ENCODE peak calls at places on chromosomes 13 and 19, in eight cellular contexts. C, X, Q, M, B, R, P and T are unnamed samples. For H3K4me1, the result is how much of the 10 kb centered on the place peaks cover.

GRCh38 chr19:10332158-10332964 is 968 bp downstream of the RAVER1 start:
- DNase-seq in R (no peak), B (no peak), C (no peak), P (no peak), Q (no peak), X (no peak), M (no peak), T (no peak)

GRCh38 chr19:27735314-27735713 is 1477.6 kb downstream of the UQCRFS1 start:
- DNase-seq in R (no peak), X (no peak), C (no peak), M (peak), Q (no peak), P (no peak), B (no peak), T (no peak)

GRCh38 chr13:112711528-112712265 is 21.9 kb downstream of the ATP11A start:
- DNase-seq in X (peak), R (peak), B (peak), C (peak), P (peak), M (peak), Q (peak), T (no peak)

GRCh38 chr13:112768795-112769411 is 79.1 kb downstream of the ATP11A start:
- DNase-seq in Q (no peak), M (no peak), R (no peak), P (no peak), C (no peak), B (no peak), X (no peak), T (no peak)

GRCh38 chr19:40266111-40266510 is 19.0 kb downstream of the AKT2 start:
- DNase-seq in B (no peak), R (no peak), P (no peak), X (no peak), M (no peak), Q (no peak), C (no peak), T (no peak)

GRCh38 chr13:94065741-94066140 is 413.7 kb downstream of the DCT start:
- DNase-seq in P (no peak), C (no peak), M (no peak), X (peak), R (no peak), B (no peak), Q (no peak), T (no peak)

GRCh38 chr19:44557933-44558332 is 28.5 kb upstream of the CEACAM20 start:
- DNase-seq in B (no peak), R (no peak), X (no peak), P (no peak), M (no peak), C (no peak), Q (no peak), T (no peak)

GRCh38 chr19:46617566-46618079 is 7.3 kb downstream of the PTGIR start:
- DNase-seq in P (no peak), M (no peak), X (no peak), C (no peak), R (no peak), Q (no peak), B (no peak), T (no peak)

GRCh38 chr19:23914402-23915286 is at the start of gene ZNF726:
- DNase-seq in P (peak), C (peak), Q (peak), B (peak), X (peak), M (peak), R (peak), T (peak)

GRCh38 chr13:28526876-28527275 is 31.9 kb upstream of the FLT1 start:
- DNase-seq in B (no peak), Q (no peak), M (no peak), R (no peak), X (no peak), P (no peak), C (no peak), T (no peak)

GRCh38 chr13:113997845-113998751 is 24.2 kb upstream of the C13orf46 start:
- DNase-seq in Q (peak), B (no peak), R (peak), P (peak), X (peak), M (peak), C (peak), T (no peak)

GRCh38 chr13:39321578-39321977 is 281.4 kb downstream of the LHFPL6 start:
- DNase-seq in Q (no peak), X (peak), M (peak), R (no peak), P (peak), B (no peak), C (no peak), T (no peak)
- H3K4me1 ChIP-seq in Q (under half), X (under half), M (under half), R (under half), P (under half), B (under half), C (under half), T (under half)

GRCh38 chr19:48668761-48669160 is 4.1 kb downstream of the NTN5 start:
- DNase-seq in B (no peak), Q (no peak), X (no peak), M (no peak), C (no peak), R (no peak), P (no peak), T (no peak)

GRCh38 chr19:48672994-48673393 is at the start of gene NTN5:
- DNase-seq in R (no peak), Q (no peak), B (no peak), M (no peak), C (no peak), X (no peak), P (no peak), T (no peak)

GRCh38 chr19:48669903-48670668 is 2.7 kb downstream of the NTN5 start:
- DNase-seq in Q (no peak), X (no peak), B (no peak), R (no peak), C (no peak), P (no peak), M (no peak), T (no peak)

GRCh38 chr19:48671456-48671995 is 1.3 kb downstream of the NTN5 start:
- DNase-seq in Q (no peak), X (no peak), B (no peak), P (no peak), R (no peak), M (no peak), C (no peak), T (no peak)

GRCh38 chr19:48670699-48671455 is 1.9 kb downstream of the NTN5 start:
- DNase-seq in Q (no peak), X (no peak), R (no peak), M (no peak), B (no peak), P (no peak), C (no peak), T (no peak)
- TF ChIP-seq CTCF in Q (no peak), X (no peak), R (no peak), M (no peak), B (no peak), P (no peak), C (no peak), T (no peak)

GRCh38 chr19:7394728-7395359 is 46.1 kb downstream of the ARHGEF18 start:
- DNase-seq in B (peak), M (peak), X (peak), R (peak), C (peak), P (peak), Q (peak), T (peak)

GRCh38 chr19:7395360-7395781 is 46.6 kb downstream of the ARHGEF18 start:
- DNase-seq in X (no peak), C (no peak), R (no peak), Q (no peak), M (no peak), B (no peak), P (no peak), T (no peak)

GRCh38 chr19:7397687-7398086 is 49.0 kb downstream of the ARHGEF18 start:
- DNase-seq in X (peak), R (no peak), Q (no peak), C (no peak), P (no peak), M (no peak), B (no peak), T (no peak)

GRCh38 chr19:7393934-7394508 is 45.3 kb downstream of the ARHGEF18 start:
- DNase-seq in Q (no peak), B (no peak), C (no peak), P (no peak), R (no peak), X (no peak), M (no peak), T (no peak)

GRCh38 chr19:7395793-7396192 is 47.1 kb downstream of the ARHGEF18 start:
- DNase-seq in X (no peak), C (no peak), M (no peak), R (no peak), B (no peak), Q (no peak), P (no peak), T (no peak)
- H3K4me1 ChIP-seq in X (under half), C (under half), M (under half), R (under half), B (half or more), Q (half or more), P (under half), T (under half)

DNA sequence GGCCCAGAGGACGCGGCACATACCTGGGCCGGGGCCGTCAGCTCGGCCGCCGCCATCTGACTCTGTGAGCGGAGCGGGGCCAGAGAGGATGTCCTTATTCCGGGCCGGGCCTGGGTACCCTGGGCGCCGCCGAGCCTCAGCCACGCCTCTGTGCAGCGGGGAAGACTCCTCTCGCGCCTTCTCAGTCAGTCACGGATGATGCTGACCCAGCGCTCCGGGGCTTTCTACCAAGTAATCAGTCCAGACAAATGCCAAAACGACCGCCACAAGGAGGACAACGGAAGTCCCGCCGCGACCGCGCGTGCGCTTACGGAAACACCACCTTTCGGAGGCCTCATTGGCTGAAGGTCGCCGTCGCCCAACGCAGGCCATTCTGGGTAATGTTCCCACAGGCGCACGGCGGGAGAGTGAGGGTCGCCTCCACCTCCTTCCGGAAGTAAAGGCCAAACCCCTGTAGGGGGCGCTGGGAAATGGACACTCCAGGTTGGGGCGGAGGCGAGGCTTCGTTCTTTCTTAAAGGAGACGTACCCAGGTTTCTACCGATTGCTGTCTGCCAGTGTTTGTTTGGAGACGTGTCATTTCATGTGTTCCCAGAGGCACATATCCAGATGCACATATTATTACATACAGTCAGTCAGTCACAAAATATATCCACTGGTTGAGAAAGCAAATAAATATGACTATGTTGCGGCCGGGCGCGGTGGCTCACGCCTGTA is at the start of gene ZNF256:
- DNase-seq in R (peak), B (peak), M (peak), P (peak), C (peak), X (peak), Q (peak), T (peak)
- TF ChIP-seq CTCF in R (peak), B (peak), M (peak), P (peak), C (peak), X (peak), Q (peak), T (peak)

DNA sequence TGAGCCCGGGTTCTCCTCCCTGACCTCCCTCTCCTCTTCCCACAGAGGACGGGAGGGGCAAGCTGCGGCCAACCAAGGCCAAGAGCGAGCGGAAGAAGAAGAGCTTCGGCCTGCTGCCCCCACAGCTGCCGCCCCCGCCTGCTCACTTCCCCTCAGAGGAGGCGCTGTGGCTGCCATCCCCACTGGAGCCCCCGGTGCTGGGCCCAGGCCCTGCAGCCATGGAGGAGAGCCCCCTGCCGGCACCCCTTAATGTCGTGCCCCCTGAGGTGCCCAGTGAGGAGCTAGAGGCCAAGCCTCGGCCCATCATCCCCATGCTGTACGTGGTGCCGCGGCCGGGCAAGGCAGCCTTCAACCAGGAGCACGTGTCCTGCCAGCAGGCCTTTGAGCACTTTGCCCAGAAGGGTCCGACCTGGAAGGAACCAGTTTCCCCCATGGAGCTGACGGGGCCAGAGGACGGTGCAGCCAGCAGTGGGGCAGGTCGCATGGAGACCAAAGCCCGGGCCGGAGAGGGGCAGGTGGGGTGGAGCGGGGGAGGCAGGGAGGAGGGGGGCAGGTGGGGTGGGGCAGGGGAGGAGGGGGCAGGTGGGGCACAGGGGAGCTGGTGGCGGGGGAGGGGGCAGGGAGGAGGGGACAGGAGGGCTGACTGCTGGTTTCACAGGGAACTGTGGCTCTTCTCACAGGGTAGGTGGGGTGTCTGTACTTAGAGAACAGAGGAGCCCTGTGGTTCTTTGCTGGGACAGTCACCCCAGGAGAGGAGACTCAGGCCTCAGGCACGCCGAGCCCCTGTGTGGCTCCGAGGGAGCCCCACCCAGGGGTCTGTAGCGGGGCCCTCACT is 162.3 kb downstream of the KDM4B start:
- DNase-seq in X (no peak), R (no peak), C (no peak), M (no peak), Q (no peak), B (no peak), P (no peak), T (no peak)
- H3K4me1 ChIP-seq in X (under half), R (under half), C (under half), M (under half), Q (half or more), B (under half), P (under half), T (under half)

GRCh38 chr19:39264306-39265290 is 3.6 kb upstream of the IFNL2 start:
- DNase-seq in M (no peak), B (no peak), R (no peak), P (no peak), Q (no peak), C (no peak), X (no peak), T (no peak)
- TF ChIP-seq CTCF in M (no peak), B (no peak), R (no peak), P (no peak), Q (no peak), C (no peak), X (no peak), T (no peak)

GRCh38 chr19:2783781-2784145 is 690 bp upstream of the SGTA start:
- DNase-seq in Q (no peak), R (no peak), P (no peak), M (no peak), C (no peak), X (no peak), B (no peak), T (no peak)

GRCh38 chr19:2785244-2786000 is at the start of gene THOP1:
- DNase-seq in P (peak), Q (peak), R (peak), X (peak), B (peak), M (peak), C (peak), T (peak)

GRCh38 chr19:2780284-2780683 is 2.8 kb downstream of the SGTA start:
- DNase-seq in X (no peak), B (no peak), M (no peak), P (no peak), Q (no peak), R (no peak), C (no peak), T (no peak)

GRCh38 chr19:2782936-2783780 is at the start of gene SGTA:
- DNase-seq in R (peak), B (peak), P (peak), C (peak), M (peak), Q (peak), X (peak), T (peak)

GRCh38 chr19:2782357-2782935 is 627 bp downstream of the SGTA start:
- DNase-seq in X (no peak), C (no peak), B (no peak), M (no peak), P (no peak), Q (no peak), R (no peak), T (no peak)
- H3K4me1 ChIP-seq in X (under half), C (under half), B (under half), M (half or more), P (under half), Q (under half), R (under half), T (under half)

GRCh38 chr19:29525901-29526729 is at the start of gene VSTM2B:
- DNase-seq in Q (no peak), P (no peak), X (no peak), C (no peak), M (no peak), R (no peak), B (no peak), T (no peak)
- TF ChIP-seq CTCF in Q (no peak), P (no peak), X (no peak), C (no peak), M (no peak), R (no peak), B (no peak), T (no peak)

GRCh38 chr13:27258637-27259377 is 7.4 kb downstream of the RPL21 start:
- DNase-seq in R (no peak), Q (no peak), P (no peak), C (no peak), M (no peak), B (no peak), X (no peak), T (no peak)

GRCh38 chr13:27259831-27260230 is 8.5 kb downstream of the RPL21 start:
- DNase-seq in M (no peak), Q (no peak), X (no peak), B (no peak), C (no peak), P (no peak), R (no peak), T (no peak)

GRCh38 chr13:27257233-27257568 is 5.8 kb downstream of the RPL21 start:
- DNase-seq in R (no peak), M (no peak), X (no peak), C (no peak), B (no peak), Q (no peak), P (no peak), T (no peak)

GRCh38 chr13:27261376-27261775 is 9.3 kb upstream of the RASL11A start:
- DNase-seq in P (no peak), X (no peak), Q (no peak), R (no peak), C (no peak), M (no peak), B (no peak), T (no peak)

GRCh38 chr13:27257648-27258253 is 6.4 kb downstream of the RPL21 start:
- DNase-seq in Q (no peak), R (no peak), X (no peak), B (no peak), C (no peak), P (no peak), M (no peak), T (no peak)
- H3K4me1 ChIP-seq in Q (under half), R (under half), X (under half), B (under half), C (under half), P (under half), M (under half), T (under half)

DNA sequence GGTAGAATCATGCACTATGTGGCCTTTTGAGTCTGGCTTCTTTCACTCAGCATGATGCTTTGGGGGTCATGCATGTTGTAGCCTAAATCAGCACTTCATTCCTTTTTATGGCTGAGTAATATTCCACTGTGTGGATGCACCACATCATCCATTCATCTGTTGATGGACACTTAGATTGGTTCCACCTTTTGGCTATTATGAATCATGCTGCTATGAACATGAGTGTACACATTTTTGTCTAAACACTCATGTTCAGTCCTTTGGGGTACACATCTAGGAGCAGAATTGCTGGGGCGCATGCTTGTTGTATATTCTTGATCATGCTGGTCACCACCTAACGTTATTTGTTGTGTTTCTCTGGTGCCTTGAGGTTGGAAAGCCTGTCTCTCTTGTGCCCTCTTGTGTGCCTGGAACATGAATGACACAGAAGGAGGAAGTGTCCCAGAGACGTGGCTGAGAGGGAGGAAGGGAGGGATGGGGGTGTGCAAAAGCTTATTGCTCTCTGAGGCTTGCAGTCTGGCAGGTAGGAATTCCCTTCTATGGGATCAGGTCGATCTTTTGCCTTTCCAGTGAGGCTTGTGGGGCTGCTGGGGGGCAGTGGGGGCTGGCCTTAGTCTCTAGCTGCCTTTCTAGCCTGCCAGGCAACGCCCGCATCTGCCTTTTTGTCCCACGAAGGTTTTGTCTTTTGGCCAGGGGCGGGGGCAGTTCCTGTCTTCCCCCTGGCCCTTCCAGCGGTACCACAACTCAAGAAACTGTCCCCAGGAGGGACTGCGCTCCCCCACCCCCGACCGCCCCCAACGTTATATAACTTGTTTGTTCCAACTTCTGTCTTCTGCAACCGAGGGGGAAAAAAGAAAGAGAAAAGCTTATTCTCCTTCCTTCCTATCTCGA is 7.6 kb downstream of the KLHL26 start:
- DNase-seq in P (no peak), C (no peak), X (no peak), M (no peak), Q (no peak), R (no peak), B (no peak), T (no peak)
- TF ChIP-seq CTCF in P (peak), C (no peak), X (no peak), M (peak), Q (no peak), R (no peak), B (no peak), T (no peak)